ENCODE peak calls at places on chromosomes 1 and 21, in eight cellular contexts. R is left ventricle myocardium inferior; Q is GM20000; L is CD8-positive, alpha-beta T cell; A is OCI-LY7; O is pancreas; I is A549; H is GM23338. C is an unnamed sample.

GRCh38 chr21:33951276-33952178 is 35.9 kb upstream of the ATP5PO start:
- DNase-seq in R (no peak), Q (no peak), L (no peak), A (peak; percentile 18), O (no peak), I (no peak), H (no peak), C (no peak)

GRCh38 chr1:231057410-231057809 is 17.4 kb upstream of the FAM89A start:
- DNase-seq in R (no peak), Q (no peak), L (no peak), A (no peak), O (no peak), I (no peak), H (no peak), C (no peak)

GRCh38 chr1:179298952-179299351 is 5.4 kb downstream of the SOAT1 start:
- DNase-seq in R (no peak), Q (peak; percentile 47), L (peak; percentile 38), A (peak; percentile 55), O (no peak), I (no peak), H (no peak), C (peak; percentile 41)

GRCh38 chr21:22345624-22346023 is 1347.4 kb downstream of the NCAM2 start:
- DNase-seq in R (no peak), Q (no peak), L (no peak), A (no peak), O (no peak), I (no peak), H (no peak), C (no peak)

GRCh38 chr1:68223714-68224113 is 8.6 kb downstream of the WLS start:
- DNase-seq in R (no peak), Q (no peak), L (no peak), A (no peak), O (no peak), I (no peak), H (no peak), C (no peak)

GRCh38 chr1:205275133-205275532 is 46.4 kb downstream of the NUAK2 start:
- DNase-seq in R (no peak), Q (no peak), L (peak; percentile 44), A (no peak), O (peak; percentile 88), I (no peak), H (no peak), C (no peak)

GRCh38 chr1:91777630-91778300 is 108.2 kb downstream of the TGFBR3 start:
- DNase-seq in R (no peak), Q (no peak), L (no peak), A (no peak), O (no peak), I (no peak), H (no peak), C (no peak)

GRCh38 chr1:234136073-234136472 is 231.6 kb downstream of the SLC35F3 start:
- DNase-seq in R (no peak), Q (no peak), L (no peak), A (no peak), O (no peak), I (no peak), H (no peak), C (no peak)

GRCh38 chr1:17874665-17875064 is 119.5 kb downstream of the ACTL8 start:
- DNase-seq in R (no peak), Q (no peak), L (no peak), A (no peak), O (no peak), I (no peak), H (peak; percentile 25), C (no peak)

GRCh38 chr1:63575340-63575826 is 17.8 kb upstream of the PGM1 start:
- DNase-seq in R (no peak), Q (no peak), L (peak; percentile 11), A (peak; percentile 41), O (no peak), I (no peak), H (peak; percentile 44), C (no peak)

GRCh38 chr1:20601123-20601825 is 12.4 kb downstream of the CDA start:
- DNase-seq in R (no peak), Q (no peak), L (no peak), A (peak; percentile 8), O (no peak), I (no peak), H (no peak), C (no peak)

GRCh38 chr21:20647603-20648002 is 350.6 kb upstream of the NCAM2 start:
- DNase-seq in R (no peak), Q (no peak), L (no peak), A (no peak), O (no peak), I (no peak), H (no peak), C (no peak)

GRCh38 chr1:200518524-200518923 is 102.0 kb downstream of the KIF14 start:
- DNase-seq in R (no peak), Q (no peak), L (no peak), A (no peak), O (no peak), I (no peak), H (no peak), C (no peak)

GRCh38 chr1:44029260-44029910 is 1.9 kb downstream of the SLC6A9 start:
- DNase-seq in R (no peak), Q (peak; percentile 69), L (no peak), A (no peak), O (no peak), I (peak; percentile 39), H (peak; percentile 73), C (peak; percentile 77)

GRCh38 chr1:185861630-185862029 is 127.4 kb downstream of the HMCN1 start:
- DNase-seq in R (no peak), Q (no peak), L (no peak), A (no peak), O (no peak), I (no peak), H (no peak), C (no peak)

GRCh38 chr1:193190096-193190744 is 3.8 kb upstream of the B3GALT2 start:
- DNase-seq in R (no peak), Q (peak; percentile 4), L (no peak), A (no peak), O (no peak), I (no peak), H (no peak), C (no peak)
- TF ChIP-seq CTCF in R (peak; percentile 55), Q (no peak), L (no peak), A (no peak), O (no peak), I (peak; percentile 27), H (no peak), C (no peak)

GRCh38 chr1:246297314-246298273 is 209.5 kb downstream of the SMYD3 start:
- DNase-seq in R (no peak), Q (no peak), L (no peak), A (no peak), O (no peak), I (no peak), H (no peak), C (no peak)
- TF ChIP-seq CTCF in R (no peak), Q (no peak), L (no peak), A (no peak), O (no peak), I (no peak), H (no peak), C (no peak)

GRCh38 chr1:11357291-11357690 is 84.3 kb downstream of the UBIAD1 start:
- DNase-seq in R (no peak), Q (no peak), L (no peak), A (no peak), O (no peak), I (no peak), H (peak; percentile 57), C (no peak)

GRCh38 chr1:11358991-11359390 is 86.0 kb downstream of the UBIAD1 start:
- DNase-seq in R (no peak), Q (no peak), L (no peak), A (no peak), O (no peak), I (no peak), H (no peak), C (no peak)

GRCh38 chr1:11352058-11352715 is 79.2 kb downstream of the UBIAD1 start:
- DNase-seq in R (no peak), Q (no peak), L (no peak), A (no peak), O (no peak), I (no peak), H (no peak), C (no peak)

GRCh38 chr1:11354893-11355593 is 82.0 kb downstream of the UBIAD1 start:
- DNase-seq in R (no peak), Q (no peak), L (no peak), A (no peak), O (no peak), I (no peak), H (peak; percentile 61), C (no peak)

GRCh38 chr1:11355594-11356467 is 82.8 kb downstream of the UBIAD1 start:
- DNase-seq in R (no peak), Q (no peak), L (no peak), A (no peak), O (no peak), I (no peak), H (peak; percentile 94), C (no peak)
- TF ChIP-seq CTCF in R (no peak), Q (no peak), L (no peak), A (no peak), O (no peak), I (no peak), H (peak; percentile 25), C (no peak)

GRCh38 chr1:225814381-225814780 is 4.5 kb downstream of the EPHX1 start:
- DNase-seq in R (no peak), Q (no peak), L (no peak), A (no peak), O (no peak), I (no peak), H (no peak), C (no peak)

GRCh38 chr1:225812488-225813249 is 2.7 kb downstream of the EPHX1 start:
- DNase-seq in R (no peak), Q (no peak), L (no peak), A (no peak), O (no peak), I (no peak), H (no peak), C (no peak)

GRCh38 chr1:225809842-225810578 is at the start of gene EPHX1:
- DNase-seq in R (peak; percentile 94), Q (peak; percentile 94), L (peak; percentile 62), A (peak; percentile 44), O (peak; percentile 90), I (peak; percentile 97), H (peak; percentile 92), C (peak; percentile 94)

GRCh38 chr1:225813250-225813964 is 3.5 kb downstream of the EPHX1 start:
- DNase-seq in R (peak; percentile 68), Q (no peak), L (no peak), A (peak; percentile 26), O (peak; percentile 59), I (peak; percentile 81), H (peak; percentile 34), C (no peak)

GRCh38 chr1:225811622-225812487 is 1.9 kb downstream of the EPHX1 start:
- DNase-seq in R (no peak), Q (no peak), L (no peak), A (no peak), O (no peak), I (peak; percentile 47), H (peak; percentile 80), C (no peak)
- TF ChIP-seq CTCF in R (peak; percentile 47), Q (no peak), L (no peak), A (peak; percentile 65), O (no peak), I (peak; percentile 61), H (peak; percentile 77), C (no peak)